ENCODE peak calls at places on chromosomes 12 and 14, in five cellular contexts. F is psoas muscle, G is body of pancreas, D is uterus, P is suprapubic skin. Y is an unnamed sample.

GRCh38 chr14:69715725-69716482 is 51.0 kb upstream of the SRSF5 start:
- DNase-seq in P (peak; percentile 79), F (peak; percentile 48), D (peak; percentile 63), G (peak; percentile 70), Y (peak; percentile 75)

GRCh38 chr12:131281016-131281415 is 327.3 kb downstream of the ADGRD1 start:
- DNase-seq in F (no peak), D (no peak), G (no peak), P (peak; percentile 45), Y (peak; percentile 39)

GRCh38 chr12:53219116-53219955 is 12.3 kb upstream of the ITGB7 start:
- DNase-seq in F (peak; percentile 55), P (no peak), G (peak; percentile 30), D (no peak), Y (peak; percentile 76)

GRCh38 chr12:104339663-104340062 is 36.1 kb downstream of the EID3 start:
- DNase-seq in F (no peak), G (no peak), D (no peak), P (no peak), Y (no peak)

GRCh38 chr12:62933871-62934798 is 815 bp downstream of the PPM1H start:
- DNase-seq in F (peak; percentile 39), G (peak; percentile 20), P (no peak), D (peak; percentile 22), Y (peak; percentile 82)

GRCh38 chr12:93361159-93361919 is 16.4 kb upstream of the NUDT4 start:
- DNase-seq in G (peak; percentile 35), P (no peak), D (no peak), F (peak; percentile 54), Y (no peak)

GRCh38 chr12:71585218-71585617 is 78.4 kb downstream of the ZFC3H1 start:
- DNase-seq in G (no peak), D (no peak), P (no peak), F (no peak), Y (no peak)

GRCh38 chr12:113302925-113303640 is 31.8 kb downstream of the SLC8B1 start:
- DNase-seq in P (no peak), G (no peak), D (no peak), F (peak; percentile 18), Y (no peak)

GRCh38 chr12:52826611-52827498 is 7.3 kb downstream of the KRT79 start:
- DNase-seq in D (no peak), F (no peak), G (no peak), P (no peak), Y (no peak)

GRCh38 chr12:53530056-53530455 is 22.8 kb upstream of the NPFF start:
- DNase-seq in G (no peak), F (no peak), D (no peak), P (no peak), Y (no peak)

GRCh38 chr12:64236549-64236948 is 14.5 kb upstream of the KICS2 start:
- DNase-seq in D (no peak), P (no peak), F (no peak), G (no peak), Y (no peak)

GRCh38 chr14:56821807-56822615 is 11.7 kb upstream of the OTX2 start:
- DNase-seq in F (no peak), P (no peak), G (no peak), D (no peak), Y (no peak)

GRCh38 chr14:81169711-81170103 is 51.1 kb downstream of the GTF2A1 start:
- DNase-seq in D (peak; percentile 49), F (peak; percentile 61), G (peak; percentile 74), P (peak; percentile 77), Y (peak; percentile 86)

GRCh38 chr14:57057803-57058202 is 210.9 kb downstream of the EXOC5 start:
- DNase-seq in D (no peak), P (no peak), G (peak; percentile 94), F (no peak), Y (no peak)

GRCh38 chr12:121170581-121171260 is 38.0 kb downstream of the P2RX7 start:
- DNase-seq in D (no peak), G (no peak), P (no peak), F (no peak), Y (no peak)

GRCh38 chr12:54222609-54223008 is 33.8 kb upstream of the SMUG1 start:
- DNase-seq in D (no peak), G (no peak), F (no peak), P (no peak), Y (no peak)

GRCh38 chr12:63915105-63915830 is 70.8 kb downstream of the SRGAP1 start:
- DNase-seq in G (peak; percentile 27), P (no peak), F (no peak), D (no peak), Y (no peak)

GRCh38 chr14:90576581-90576980 is 179.8 kb downstream of the CALM1 start:
- DNase-seq in D (no peak), P (no peak), G (peak; percentile 23), F (no peak), Y (no peak)

GRCh38 chr12:6375269-6376078 is at the start of gene SCNN1A:
- DNase-seq in G (peak; percentile 82), P (peak; percentile 77), F (no peak), D (peak; percentile 30), Y (peak; percentile 95)

GRCh38 chr14:99616832-99617488 is 13.0 kb upstream of the CCDC85C start:
- DNase-seq in F (no peak), G (no peak), D (no peak), P (no peak), Y (no peak)

GRCh38 chr12:15600223-15600935 is 188.8 kb downstream of the EPS8 start:
- DNase-seq in F (no peak), P (no peak), G (no peak), D (no peak), Y (no peak)

GRCh38 chr12:69466867-69467266 is 3.3 kb upstream of the FRS2 start:
- DNase-seq in P (no peak), F (no peak), D (no peak), G (no peak), Y (no peak)

GRCh38 chr12:10904686-10905085 is 4.7 kb downstream of the TAS2R13 start:
- DNase-seq in F (no peak), D (no peak), G (no peak), P (no peak), Y (no peak)

GRCh38 chr12:39368891-39369290 is 74.0 kb downstream of the KIF21A start:
- DNase-seq in F (no peak), D (no peak), G (no peak), P (no peak), Y (no peak)

GRCh38 chr14:96362965-96363750 is at the start of the genes ATG2B and GSKIP:
- DNase-seq in D (peak; percentile 93), G (peak; percentile 95), F (peak; percentile 95), P (peak; percentile 96), Y (peak; percentile 98)

GRCh38 chr12:57549909-57550627 is at the start of gene KIF5A:
- DNase-seq in G (no peak), P (no peak), D (no peak), F (no peak), Y (peak; percentile 77)

GRCh38 chr12:6430124-6430989 is 14.4 kb upstream of the CD27 start:
- DNase-seq in F (peak; percentile 89), D (peak; percentile 92), P (peak; percentile 96), G (peak; percentile 81), Y (peak; percentile 90)

GRCh38 chr14:69948311-69948710 is 69.1 kb downstream of the SMOC1 start:
- DNase-seq in P (no peak), G (no peak), D (no peak), F (no peak), Y (no peak)

GRCh38 chr12:91620949-91621348 is 438.3 kb upstream of the DCN start:
- DNase-seq in P (no peak), G (no peak), F (no peak), D (no peak), Y (no peak)

GRCh38 chr14:60652674-60653387 is 3.6 kb upstream of the SIX1 start:
- DNase-seq in F (no peak), D (no peak), P (no peak), G (no peak), Y (peak; percentile 61)
- H3K4me1 ChIP-seq in F (peaks cover 7% of the 10 kb centered on the region), D (peaks cover 12% of the 10 kb centered on the region), P (peaks cover 74% of the 10 kb centered on the region), G (peaks cover 62% of the 10 kb centered on the region), Y (peaks cover 6% of the 10 kb centered on the region)

GRCh38 chr14:34536951-34537676 is 2.4 kb downstream of the EAPP start:
- DNase-seq in D (no peak), P (no peak), F (no peak), G (no peak), Y (no peak)
- H3K27ac ChIP-seq in D (no peak overlapping the region), P (no peak overlapping the region), F (peak overlapping the region; percentile 97), G (no peak overlapping the region), Y (no peak overlapping the region)

GRCh38 chr14:58270628-58271027 is 26.0 kb downstream of the PSMA3 start:
- DNase-seq in G (no peak), F (no peak), D (no peak), P (no peak), Y (no peak)

GRCh38 chr14:58278177-58278576 is 20.2 kb upstream of the ARID4A start:
- DNase-seq in F (no peak), D (no peak), P (no peak), G (no peak), Y (no peak)

GRCh38 chr14:58276208-58276607 is 22.1 kb upstream of the ARID4A start:
- DNase-seq in D (no peak), P (no peak), G (no peak), F (no peak), Y (no peak)

GRCh38 chr14:58275527-58276190 is 22.7 kb upstream of the ARID4A start:
- DNase-seq in P (no peak), F (no peak), G (no peak), D (no peak), Y (no peak)

DNA sequence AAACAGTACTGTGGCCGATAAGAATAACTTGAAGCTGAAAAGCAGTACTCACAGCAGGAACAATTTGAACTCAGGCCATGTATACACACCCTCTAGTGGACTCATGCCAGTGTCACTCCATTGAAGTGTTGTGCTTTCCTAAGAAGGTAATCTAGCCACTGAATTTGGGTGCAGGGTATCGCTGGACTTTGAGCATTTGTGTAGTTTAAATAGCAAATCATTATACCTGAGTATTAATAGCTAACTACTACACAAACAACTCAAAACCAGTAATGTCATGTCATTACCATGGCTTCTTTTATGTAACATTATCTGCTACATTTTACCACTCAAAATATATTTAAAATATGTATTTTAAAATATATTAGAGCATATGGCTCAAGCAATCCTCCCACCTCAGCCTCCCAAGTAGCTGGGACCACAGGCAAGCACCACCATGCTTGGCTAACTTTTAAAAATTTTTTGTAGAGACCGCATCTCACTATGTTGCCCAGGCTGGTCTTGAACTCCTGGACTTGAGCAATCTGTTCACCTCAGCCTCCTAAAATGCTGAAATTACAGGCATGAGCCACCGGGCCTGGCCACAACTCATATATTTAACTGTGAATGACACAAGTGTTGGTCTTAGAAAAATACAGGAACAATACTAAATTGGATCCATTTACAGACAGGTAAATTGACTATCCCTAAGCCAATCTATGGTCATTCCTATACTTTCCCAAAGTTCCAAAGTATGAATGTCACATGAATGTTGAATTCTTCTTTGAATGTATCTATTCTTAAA is 25.6 kb upstream of the ARID4A start:
- DNase-seq in D (no peak), G (peak; percentile 70), F (no peak), P (no peak), Y (no peak)
- TF ChIP-seq CTCF in D (no peak), G (peak; percentile 42), F (peak; percentile 13), P (no peak), Y (no peak)

GRCh38 chr12:32534698-32535097 is 135.3 kb downstream of the FGD4 start:
- DNase-seq in D (no peak), P (no peak), G (no peak), F (no peak), Y (no peak)

GRCh38 chr12:32532951-32533350 is 133.6 kb downstream of the FGD4 start:
- DNase-seq in F (no peak), P (no peak), G (no peak), D (no peak), Y (no peak)

GRCh38 chr12:32535260-32535999 is 136.1 kb downstream of the FGD4 start:
- DNase-seq in G (peak; percentile 93), P (peak; percentile 75), D (peak; percentile 40), F (peak; percentile 79), Y (peak; percentile 86)

GRCh38 chr12:32532415-32532814 is 133.1 kb downstream of the FGD4 start:
- DNase-seq in G (no peak), F (no peak), D (no peak), P (no peak), Y (no peak)

GRCh38 chr12:32533971-32534590 is 134.7 kb downstream of the FGD4 start:
- DNase-seq in P (no peak), D (peak; percentile 22), G (peak; percentile 85), F (peak; percentile 60), Y (no peak)
- H3K4me1 ChIP-seq in P (peaks cover 29% of the 10 kb centered on the region), D (no peaks in the 10 kb centered on the region), G (peaks cover 57% of the 10 kb centered on the region), F (peaks cover 62% of the 10 kb centered on the region), Y (peaks cover 23% of the 10 kb centered on the region)